ENCODE peak calls at places on chromosome 3, in four cellular contexts. K is A549, I is IMR-90, W is amniotic stem cell. V is an unnamed sample.

GRCh38 chr3:126287536-126288181 is 69.5 kb downstream of the KLF15 start:
- DNase-seq in K (no peak), I (peak), W (peak), V (no peak)

GRCh38 chr3:192907784-192908183 is 9.9 kb downstream of the MB21D2 start:
- DNase-seq in K (no peak), I (no peak), W (no peak), V (no peak)

GRCh38 chr3:52204337-52205073 is 6.5 kb downstream of the ALAS1 start:
- DNase-seq in K (no peak), I (peak), W (no peak), V (no peak)

GRCh38 chr3:78856164-78856563 is 911.6 kb downstream of the ROBO1 start:
- DNase-seq in K (no peak), I (no peak), W (no peak), V (no peak)

GRCh38 chr3:149717391-149718056 is 34.8 kb downstream of the COMMD2 start:
- DNase-seq in K (peak), I (peak), W (peak), V (peak)

GRCh38 chr3:127388412-127388811 is 100.6 kb upstream of the PRR20G start:
- DNase-seq in K (no peak), I (no peak), W (no peak), V (no peak)

GRCh38 chr3:121748638-121749275 is 784 bp downstream of the GOLGB1 start:
- DNase-seq in K (peak), I (peak), W (no peak), V (no peak)

GRCh38 chr3:149016669-149017541 is 25.6 kb downstream of the GYG1 start:
- DNase-seq in K (no peak), I (peak), W (peak), V (peak)

GRCh38 chr3:79506751-79507150 is 261.0 kb downstream of the ROBO1 start:
- DNase-seq in K (no peak), I (no peak), W (no peak), V (no peak)

GRCh38 chr3:181719298-181719859 is 7.7 kb downstream of the SOX2 start:
- DNase-seq in K (no peak), I (no peak), W (no peak), V (no peak)

GRCh38 chr3:139794469-139795265 is 116.9 kb upstream of the NMNAT3 start:
- DNase-seq in K (no peak), I (no peak), W (no peak), V (no peak)

GRCh38 chr3:186854954-186855353 is 12.4 kb downstream of the ADIPOQ start:
- DNase-seq in K (no peak), I (no peak), W (no peak), V (no peak)

GRCh38 chr3:133138017-133138416 is 99.8 kb downstream of the TMEM108 start:
- DNase-seq in K (no peak), I (no peak), W (no peak), V (no peak)

GRCh38 chr3:193243571-193243970 is 2.5 kb downstream of the PLAAT1 start:
- DNase-seq in K (no peak), I (no peak), W (no peak), V (no peak)

GRCh38 chr3:10950476-10951294 is 41.9 kb upstream of the SLC6A1 start:
- DNase-seq in K (peak), I (peak), W (peak), V (peak)

GRCh38 chr3:81277853-81278252 is 483.6 kb downstream of the GBE1 start:
- DNase-seq in K (no peak), I (peak), W (no peak), V (no peak)

GRCh38 chr3:25427155-25428002 is 684 bp upstream of the RARB start:
- DNase-seq in K (no peak), I (no peak), W (no peak), V (no peak)

GRCh38 chr3:135688003-135688402 is 277.5 kb upstream of the PPP2R3A start:
- DNase-seq in K (no peak), I (no peak), W (no peak), V (no peak)

GRCh38 chr3:96814581-96815567 is at the start of gene EPHA6:
- DNase-seq in K (no peak), I (no peak), W (no peak), V (no peak)

GRCh38 chr3:12751548-12751947 is 7.5 kb downstream of the TMEM40 start:
- DNase-seq in K (no peak), I (peak), W (no peak), V (no peak)

GRCh38 chr3:99783009-99783573 is 34.6 kb upstream of the CMSS1 start:
- DNase-seq in K (no peak), I (peak), W (peak), V (peak)

GRCh38 chr3:66425032-66425431 is 75.8 kb downstream of the LRIG1 start:
- DNase-seq in K (no peak), I (no peak), W (no peak), V (no peak)

GRCh38 chr3:185276415-185276814 is 22.6 kb upstream of the EHHADH start:
- DNase-seq in K (no peak), I (no peak), W (no peak), V (no peak)

GRCh38 chr3:84194032-84194431 is 764.8 kb upstream of the CADM2 start:
- DNase-seq in K (no peak), I (no peak), W (no peak), V (no peak)

GRCh38 chr3:64148955-64149653 is 76.2 kb downstream of the PRICKLE2 start:
- DNase-seq in K (no peak), I (no peak), W (no peak), V (no peak)

GRCh38 chr3:113560265-113560664 is 27.9 kb downstream of the SIDT1 start:
- DNase-seq in K (no peak), I (no peak), W (no peak), V (no peak)

GRCh38 chr3:158532099-158532734 is 38.8 kb upstream of the MLF1 start:
- DNase-seq in K (peak), I (peak), W (peak), V (peak)

GRCh38 chr3:141542989-141543388 is 56.2 kb downstream of the RASA2 start:
- DNase-seq in K (no peak), I (no peak), W (no peak), V (no peak)

GRCh38 chr3:133328373-133328772 is 71.5 kb upstream of the BFSP2 start:
- DNase-seq in K (no peak), I (no peak), W (no peak), V (no peak)